ENCODE peak calls at places on chromosomes 7 and 10, in four cellular contexts. E, S, L and O are unnamed samples. For H3K9me3, the result is how much of the 10 kb centered on the place peaks cover.

GRCh38 chr10:86813101-86813500 is 56.7 kb downstream of the BMPR1A start:
- DNase-seq in S (no peak), E (no peak), L (no peak), O (no peak)

GRCh38 chr7:18499407-18500197 is 4.1 kb downstream of the HDAC9 start:
- DNase-seq in S (no peak), L (no peak), E (no peak), O (no peak)

GRCh38 chr7:12534046-12534445 is 36.5 kb upstream of the SCIN start:
- DNase-seq in L (no peak), E (no peak), S (no peak), O (no peak)

GRCh38 chr7:38211486-38211885 is 33.4 kb downstream of the STARD3NL start:
- DNase-seq in L (no peak), E (no peak), S (no peak), O (no peak)

GRCh38 chr7:107742678-107743566 is 1.0 kb upstream of the CBLL1 start:
- DNase-seq in S (no peak), L (peak), E (no peak), O (peak)

GRCh38 chr7:70463332-70463938 is 668.5 kb upstream of the GALNT17 start:
- DNase-seq in S (no peak), L (no peak), E (no peak), O (no peak)

GRCh38 chr10:2839081-2839725 is 228.1 kb upstream of the PFKP start:
- DNase-seq in L (no peak), S (peak), E (no peak), O (peak)

GRCh38 chr7:155248366-155248756 is 49.3 kb upstream of the INSIG1 start:
- DNase-seq in L (no peak), E (no peak), S (no peak), O (no peak)

GRCh38 chr7:33109758-33110238 is 594 bp upstream of the RP9 start:
- DNase-seq in S (no peak), E (no peak), L (no peak), O (no peak)

GRCh38 chr10:43043342-43043772 is 33.5 kb upstream of the RET start:
- DNase-seq in S (no peak), L (no peak), E (no peak), O (no peak)

GRCh38 chr10:19993714-19994343 is 177.6 kb downstream of the PLXDC2 start:
- DNase-seq in E (no peak), S (no peak), L (no peak), O (no peak)

GRCh38 chr10:132834891-132835847 is 49.2 kb upstream of the NKX6-2 start:
- DNase-seq in S (no peak), L (no peak), E (no peak), O (no peak)

GRCh38 chr10:91163269-91163708 is 57.2 kb upstream of the PCGF5 start:
- DNase-seq in E (peak), S (peak), L (no peak), O (peak)

GRCh38 chr7:117908031-117908795 is 35.0 kb upstream of the CTTNBP2 start:
- DNase-seq in L (no peak), S (no peak), E (no peak), O (no peak)

GRCh38 chr10:49646256-49646870 is 32.5 kb downstream of the CHAT start:
- DNase-seq in L (no peak), S (no peak), E (no peak), O (no peak)

GRCh38 chr10:22655312-22655973 is 58.9 kb downstream of the PIP4K2A start:
- DNase-seq in E (no peak), L (no peak), S (no peak), O (no peak)

GRCh38 chr7:27535795-27536194 is 126.9 kb downstream of the HIBADH start:
- DNase-seq in S (no peak), E (no peak), L (no peak), O (no peak)

GRCh38 chr7:114622189-114622588 is 207.6 kb downstream of the FOXP2 start:
- DNase-seq in E (no peak), L (no peak), S (no peak), O (no peak)

GRCh38 chr7:139680676-139681462 is 96.9 kb downstream of the HIPK2 start:
- DNase-seq in S (no peak), E (peak), L (no peak), O (peak)

GRCh38 chr7:68678196-68678595 is 920.1 kb upstream of the AUTS2 start:
- DNase-seq in S (no peak), E (no peak), L (no peak), O (no peak)

GRCh38 chr7:10798044-10798443 is 175.6 kb upstream of the PHF14 start:
- DNase-seq in S (no peak), L (no peak), E (no peak), O (peak)

GRCh38 chr7:116543664-116544063 is 18.8 kb downstream of the CAV1 start:
- DNase-seq in L (no peak), E (no peak), S (no peak), O (no peak)

GRCh38 chr7:9189683-9190082 is 756.3 kb downstream of the NXPH1 start:
- DNase-seq in E (no peak), L (no peak), S (no peak), O (no peak)

GRCh38 chr10:110013615-110014293 is 6.0 kb downstream of the ADD3 start:
- DNase-seq in S (peak), L (no peak), E (no peak), O (no peak)

GRCh38 chr7:114086491-114086905 is 167.7 kb upstream of the PPP1R3A start:
- DNase-seq in S (no peak), E (no peak), L (no peak), O (no peak)

GRCh38 chr10:43126759-43127424 is 11.4 kb upstream of the CSGALNACT2 start:
- DNase-seq in S (no peak), L (no peak), E (no peak), O (no peak)

GRCh38 chr10:72875250-72876055 is 18.1 kb upstream of the OIT3 start:
- DNase-seq in S (peak), E (peak), L (no peak), O (peak)

GRCh38 chr7:81846398-81846797 is 76.6 kb upstream of the HGF start:
- DNase-seq in S (no peak), L (peak), E (no peak), O (no peak)

GRCh38 chr7:113307147-113307546 is 188.8 kb upstream of the SMIM30 start:
- DNase-seq in S (no peak), E (no peak), L (no peak), O (no peak)

GRCh38 chr7:112930787-112931186 is 140.6 kb upstream of the TMEM168 start:
- DNase-seq in E (no peak), L (no peak), S (peak), O (no peak)

GRCh38 chr7:149599636-149600206 is 102.1 kb upstream of the ZNF746 start:
- DNase-seq in L (no peak), S (no peak), E (no peak), O (no peak)

GRCh38 chr10:121437596-121437995 is 160.6 kb downstream of the FGFR2 start:
- DNase-seq in S (no peak), E (no peak), L (no peak), O (no peak)

GRCh38 chr7:27184342-27185012 is 555 bp downstream of the HOXA11 start:
- DNase-seq in S (no peak), E (no peak), L (no peak), O (no peak)

GRCh38 chr10:34364253-34365037 is 450.7 kb downstream of the PARD3 start:
- DNase-seq in E (no peak), S (peak), L (no peak), O (no peak)

GRCh38 chr10:34372509-34372908 is 442.6 kb downstream of the PARD3 start:
- DNase-seq in S (no peak), E (no peak), L (no peak), O (no peak)

GRCh38 chr10:34370121-34370520 is 445.0 kb downstream of the PARD3 start:
- DNase-seq in E (no peak), S (no peak), L (no peak), O (no peak)

GRCh38 chr10:34369120-34369519 is 446.0 kb downstream of the PARD3 start:
- DNase-seq in L (no peak), E (no peak), S (no peak), O (no peak)
- TF ChIP-seq REST in L (no peak), E (no peak), S (no peak), O (no peak)

GRCh38 chr7:158301221-158301620 is 286.4 kb downstream of the PTPRN2 start:
- DNase-seq in E (no peak), S (no peak), L (no peak), O (no peak)
- H3K9me3 ChIP-seq in E (under half), S (under half), L (under half), O (under half)

GRCh38 chr10:13945760-13946460 is 359.1 kb downstream of the PRPF18 start:
- DNase-seq in E (no peak), S (no peak), L (no peak), O (no peak)
- TF ChIP-seq ZNF274 in E (no peak), S (no peak), L (no peak), O (no peak)

GRCh38 chr7:134939136-134939535 is 47.2 kb upstream of the AGBL3 start:
- DNase-seq in S (no peak), L (no peak), E (no peak), O (no peak)
- TF ChIP-seq REST in S (no peak), L (no peak), E (no peak), O (no peak)

GRCh38 chr7:157652161-157652953 is 315.6 kb downstream of the DNAJB6 start:
- DNase-seq in S (no peak), E (no peak), L (no peak), O (no peak)

GRCh38 chr7:157650801-157651200 is 314.0 kb downstream of the DNAJB6 start:
- DNase-seq in S (no peak), L (no peak), E (no peak), O (no peak)

GRCh38 chr7:157651366-157652160 is 314.8 kb downstream of the DNAJB6 start:
- DNase-seq in L (no peak), E (no peak), S (no peak), O (no peak)

GRCh38 chr7:157652954-157653826 is 316.4 kb downstream of the DNAJB6 start:
- DNase-seq in S (no peak), E (no peak), L (no peak), O (no peak)

DNA sequence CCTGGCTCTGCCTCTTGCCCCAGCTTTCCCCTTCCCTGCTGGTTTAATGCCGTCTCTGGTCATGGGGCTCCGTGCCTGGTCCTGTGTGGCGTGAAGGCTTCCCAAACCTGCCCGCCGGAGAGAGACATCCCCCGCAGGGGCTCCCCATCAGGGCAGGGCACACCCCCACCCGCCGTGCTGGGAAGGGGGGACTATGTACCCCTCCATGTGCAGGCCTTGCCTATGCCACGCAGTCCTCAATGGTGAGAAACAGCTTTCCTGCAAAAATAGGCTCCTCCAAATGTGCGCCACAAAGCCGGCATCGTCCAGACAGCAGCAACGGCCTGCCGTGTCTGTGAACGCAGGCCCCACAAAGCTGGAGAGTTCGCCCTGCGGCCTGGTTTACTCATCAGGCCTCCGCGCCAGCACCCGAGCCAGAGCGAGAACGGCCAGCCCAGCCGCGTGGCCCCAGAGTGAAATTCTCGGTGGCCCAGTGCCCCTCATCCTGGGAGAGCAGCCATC is 313.4 kb downstream of the DNAJB6 start:
- DNase-seq in E (no peak), S (no peak), L (no peak), O (no peak)
- H3K9me3 ChIP-seq in E (under half), S (under half), L (under half), O (under half)

GRCh38 chr7:17401806-17402627 is 103.6 kb downstream of the AHR start:
- DNase-seq in E (no peak), L (peak), S (no peak), O (no peak)

GRCh38 chr7:17392846-17393245 is 94.4 kb downstream of the AHR start:
- DNase-seq in E (no peak), S (no peak), L (no peak), O (no peak)

GRCh38 chr7:17396692-17397091 is 98.2 kb downstream of the AHR start:
- DNase-seq in E (no peak), L (no peak), S (no peak), O (no peak)
- TF ChIP-seq ZNF274 in E (no peak), L (no peak), S (no peak), O (no peak)